ENCODE peak calls at places on chromosomes 3 and 15, in five cellular contexts. E is MM.1S, J is GM23338, I is GM23248, Y is hepatocyte. F is an unnamed sample.
A peak's percentile ranks its signal among the peaks of the same experiment; 100 is the strongest.

GRCh38 chr3:184531580-184532290 is 29.9 kb upstream of the EPHB3 start:
- DNase-seq in E (no peak), J (no peak), I (no peak), Y (no peak), F (no peak)

GRCh38 chr3:169241928-169242751 is 421.4 kb downstream of the MECOM start:
- DNase-seq in E (no peak), J (peak; percentile 70), I (peak; percentile 61), Y (peak; percentile 33), F (no peak)

GRCh38 chr15:90400759-90401314 is 12.8 kb downstream of the IQGAP1 start:
- DNase-seq in E (peak; percentile 90), J (peak; percentile 92), I (peak; percentile 99), Y (peak; percentile 89), F (peak; percentile 79)

GRCh38 chr15:48066456-48066855 is 54.3 kb upstream of the SLC24A5 start:
- DNase-seq in E (no peak), J (no peak), I (no peak), Y (no peak), F (no peak)

GRCh38 chr3:159604151-159604581 is 384.5 kb upstream of the IL12A start:
- DNase-seq in E (no peak), J (no peak), I (peak; percentile 71), Y (no peak), F (no peak)

GRCh38 chr15:41501191-41501917 is 7.7 kb downstream of the ITPKA start:
- DNase-seq in E (no peak), J (peak; percentile 64), I (peak; percentile 61), Y (peak; percentile 47), F (peak; percentile 23)

GRCh38 chr3:37114251-37115145 is 59.9 kb downstream of the LRRFIP2 start:
- DNase-seq in E (no peak), J (no peak), I (peak; percentile 92), Y (no peak), F (no peak)

GRCh38 chr3:138227650-138228049 is 40.5 kb downstream of the ARMC8 start:
- DNase-seq in E (no peak), J (no peak), I (peak; percentile 53), Y (no peak), F (no peak)

GRCh38 chr3:172276103-172276502 is 172.2 kb downstream of the GHSR start:
- DNase-seq in E (peak; percentile 40), J (no peak), I (no peak), Y (no peak), F (peak; percentile 31)

GRCh38 chr15:43920815-43921214 is 94.0 kb downstream of the WDR76 start:
- DNase-seq in E (no peak), J (no peak), I (no peak), Y (no peak), F (no peak)

GRCh38 chr3:169022457-169022856 is 641.1 kb downstream of the MECOM start:
- DNase-seq in E (no peak), J (no peak), I (no peak), Y (no peak), F (no peak)

GRCh38 chr3:132464066-132464465 is 46.8 kb downstream of the DNAJC13 start:
- DNase-seq in E (no peak), J (no peak), I (peak; percentile 43), Y (no peak), F (no peak)

GRCh38 chr3:78026429-78026828 is 986.5 kb downstream of the ROBO2 start:
- DNase-seq in E (no peak), J (no peak), I (no peak), Y (no peak), F (no peak)

GRCh38 chr3:109851854-109852253 is 514.5 kb upstream of the DPPA4 start:
- DNase-seq in E (peak; percentile 51), J (no peak), I (no peak), Y (no peak), F (no peak)

GRCh38 chr3:61030469-61031035 is 220.7 kb downstream of the FHIT start:
- DNase-seq in E (no peak), J (no peak), I (peak; percentile 2), Y (no peak), F (no peak)

GRCh38 chr3:150760431-150761200 is 2.4 kb downstream of the SIAH2 start:
- DNase-seq in E (peak; percentile 12), J (no peak), I (no peak), Y (no peak), F (no peak)

GRCh38 chr3:80408322-80408721 is 640.5 kb upstream of the ROBO1 start:
- DNase-seq in E (no peak), J (no peak), I (no peak), Y (no peak), F (no peak)

GRCh38 chr3:177475266-177475665 is 278.0 kb upstream of the TBL1XR1 start:
- DNase-seq in E (no peak), J (no peak), I (no peak), Y (peak; percentile 39), F (no peak)

GRCh38 chr15:70742928-70743327 is 20.4 kb downstream of the UACA start:
- DNase-seq in E (no peak), J (no peak), I (peak; percentile 36), Y (no peak), F (no peak)

GRCh38 chr3:45665101-45665572 is 24.1 kb upstream of the SACM1L start:
- DNase-seq in E (peak; percentile 39), J (peak; percentile 75), I (peak; percentile 61), Y (peak; percentile 70), F (peak; percentile 76)

DNA sequence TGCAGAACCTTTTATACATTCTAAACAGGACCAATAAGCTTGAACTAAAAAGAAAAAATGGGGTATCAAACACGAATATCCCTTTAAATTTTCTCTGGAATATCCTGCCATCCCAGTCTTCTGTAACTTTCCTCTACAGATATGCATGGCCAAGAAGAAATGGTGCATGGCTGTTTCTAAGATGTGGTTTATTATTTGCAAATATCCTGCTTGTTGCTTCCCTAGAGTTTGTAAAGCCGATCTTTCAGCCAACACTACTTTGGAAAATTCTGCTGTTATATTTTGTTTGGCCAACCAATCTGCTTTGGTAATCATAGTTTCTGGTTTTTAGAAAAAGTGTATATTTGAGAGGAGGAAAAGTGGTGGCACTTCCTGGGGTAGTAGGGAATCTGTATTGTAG is 13.9 kb downstream of the PHLDB2 start:
- DNase-seq in E (no peak), J (no peak), I (no peak), Y (no peak), F (no peak)
- H3K27ac ChIP-seq in E (no peak overlapping the region), J (no peak overlapping the region), I (no peak overlapping the region), Y (no peak overlapping the region), F (no peak overlapping the region)

DNA sequence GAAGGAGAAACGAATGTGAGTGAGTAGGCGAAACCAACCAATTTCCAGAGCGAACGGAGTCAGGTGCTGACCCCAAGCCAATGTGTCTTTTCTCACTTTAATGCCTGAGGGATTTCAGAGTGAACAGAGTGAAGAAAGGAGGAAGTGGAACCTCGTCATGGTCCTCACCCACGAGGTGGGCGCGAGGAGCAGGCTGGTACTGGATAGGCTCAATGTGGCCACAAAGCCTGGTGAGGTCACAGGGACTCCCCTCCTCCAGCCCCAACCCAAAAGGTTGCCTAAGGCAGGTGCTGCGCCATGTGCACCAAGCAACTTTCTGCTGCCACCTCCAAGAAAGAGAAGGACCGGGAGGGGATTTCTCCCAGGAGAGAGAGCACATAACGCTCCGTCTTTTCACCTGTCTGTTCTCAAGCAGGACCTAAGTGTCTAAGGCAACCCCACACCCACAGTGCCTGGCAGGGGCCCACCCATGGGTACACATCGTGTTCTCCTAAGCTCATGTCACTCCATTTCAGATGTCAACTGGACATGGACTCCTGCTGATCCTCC is 3.8 kb downstream of the NRROS start:
- DNase-seq in E (peak; percentile 57), J (no peak), I (no peak), Y (no peak), F (peak; percentile 88)
- TF ChIP-seq EZH2phosphoT487 in E (no peak), J (no peak), I (no peak), Y (no peak), F (no peak)

GRCh38 chr3:162348912-162349311 is 852.3 kb downstream of the OTOL1 start:
- DNase-seq in E (no peak), J (no peak), I (no peak), Y (no peak), F (no peak)

GRCh38 chr3:162353414-162353813 is 856.8 kb downstream of the OTOL1 start:
- DNase-seq in E (no peak), J (no peak), I (no peak), Y (no peak), F (no peak)

DNA sequence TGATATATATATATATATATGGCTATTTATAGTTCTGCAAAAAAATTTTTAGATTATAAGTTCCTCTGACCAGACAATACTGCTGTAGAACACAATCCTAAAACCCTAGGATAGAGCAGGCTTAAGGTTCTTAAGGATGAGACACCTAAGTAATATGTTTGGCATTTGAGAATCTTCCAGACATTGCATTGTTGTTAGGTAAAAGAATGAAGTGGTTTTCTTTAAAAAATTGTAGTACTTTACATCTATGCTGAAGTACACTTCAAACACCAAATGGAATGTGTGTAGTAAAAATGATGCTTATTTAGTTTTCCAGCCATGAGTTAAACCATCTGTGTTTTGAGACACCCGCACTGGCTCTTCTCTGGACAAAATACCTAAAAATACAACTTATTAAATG is 857.7 kb downstream of the OTOL1 start:
- DNase-seq in E (no peak), J (peak; percentile 10), I (peak; percentile 52), Y (no peak), F (no peak)
- H3K27ac ChIP-seq in E (no peak overlapping the region), J (no peak overlapping the region), I (peak overlapping the region; percentile 20), Y (no peak overlapping the region), F (no peak overlapping the region)

GRCh38 chr15:92770641-92771040 is 115.1 kb upstream of the FAM174B start:
- DNase-seq in E (no peak), J (no peak), I (no peak), Y (no peak), F (no peak)
- TF ChIP-seq EZH2phosphoT487 in E (no peak), J (no peak), I (no peak), Y (no peak), F (no peak)

GRCh38 chr3:72338082-72338941 is 509.9 kb downstream of the SHQ1 start:
- DNase-seq in E (no peak), J (no peak), I (peak; percentile 73), Y (no peak), F (no peak)

GRCh38 chr3:72340056-72340455 is 508.2 kb downstream of the SHQ1 start:
- DNase-seq in E (no peak), J (no peak), I (no peak), Y (no peak), F (no peak)

GRCh38 chr3:72338942-72339749 is 509.1 kb downstream of the SHQ1 start:
- DNase-seq in E (no peak), J (no peak), I (peak; percentile 95), Y (peak; percentile 64), F (no peak)

GRCh38 chr3:72340476-72341379 is 507.5 kb downstream of the SHQ1 start:
- DNase-seq in E (no peak), J (no peak), I (peak; percentile 39), Y (no peak), F (no peak)

GRCh38 chr3:72339750-72340025 is 508.6 kb downstream of the SHQ1 start:
- DNase-seq in E (no peak), J (no peak), I (no peak), Y (no peak), F (no peak)
- H3K27ac ChIP-seq in E (no peak overlapping the region), J (no peak overlapping the region), I (peak overlapping the region; percentile 92), Y (peak overlapping the region; percentile 34), F (no peak overlapping the region)

GRCh38 chr15:78195735-78196201 is 38.6 kb downstream of the ACSBG1 start:
- DNase-seq in E (peak; percentile 49), J (peak; percentile 68), I (peak; percentile 32), Y (peak; percentile 67), F (peak; percentile 65)
- TF ChIP-seq EZH2phosphoT487 in E (no peak), J (no peak), I (no peak), Y (no peak), F (no peak)

GRCh38 chr15:37055481-37055880 is 44.9 kb downstream of the MEIS2 start:
- DNase-seq in E (no peak), J (no peak), I (no peak), Y (no peak), F (no peak)
- H3K27ac ChIP-seq in E (no peak overlapping the region), J (no peak overlapping the region), I (no peak overlapping the region), Y (no peak overlapping the region), F (no peak overlapping the region)

GRCh38 chr3:102195198-102195948 is 239.4 kb upstream of the ZPLD1 start:
- DNase-seq in E (no peak), J (no peak), I (no peak), Y (no peak), F (no peak)
- TF ChIP-seq EZH2phosphoT487 in E (no peak), J (no peak), I (no peak), Y (no peak), F (no peak)

F was measured in OCI-LY7.